ENCODE peak calls at places on chromosomes 3 and 15, in seven cellular contexts. Y is aorta; G is CD8-positive, alpha-beta memory T cell; Q is Peyer's patch; M is heart left ventricle; L is psoas muscle; F is fibroblast of pulmonary artery. A is an unnamed sample.

GRCh38 chr3:141228385-141228784 is 3.2 kb upstream of the PXYLP1 start:
- DNase-seq in Y (no peak), G (no peak), Q (no peak), M (no peak), L (no peak), F (no peak), A (no peak)

GRCh38 chr15:52789601-52790165 is 453 bp downstream of the ONECUT1 start:
- DNase-seq in Y (no peak), G (no peak), Q (no peak), M (no peak), L (no peak), F (peak; percentile 16), A (peak; percentile 23)

GRCh38 chr3:24368605-24369004 is 126.0 kb downstream of the THRB start:
- DNase-seq in Y (no peak), G (no peak), Q (no peak), M (no peak), L (no peak), F (no peak), A (no peak)

GRCh38 chr3:69740103-69741021 is 1.1 kb downstream of the MITF start:
- DNase-seq in Y (no peak), G (no peak), Q (peak; percentile 50), M (peak; percentile 33), L (peak; percentile 21), F (no peak), A (peak; percentile 15)

GRCh38 chr15:47477253-47477652 is 240.1 kb upstream of the SEMA6D start:
- DNase-seq in Y (peak; percentile 45), G (no peak), Q (no peak), M (no peak), L (no peak), F (peak; percentile 43), A (no peak)

GRCh38 chr3:33717616-33717865 is 513 bp downstream of the CLASP2 start:
- DNase-seq in Y (peak; percentile 81), G (no peak), Q (peak; percentile 90), M (peak; percentile 79), L (peak; percentile 70), F (peak; percentile 67), A (peak; percentile 82)

GRCh38 chr15:38028869-38029268 is 94.4 kb downstream of the TMCO5A start:
- DNase-seq in Y (no peak), G (no peak), Q (no peak), M (no peak), L (no peak), F (peak; percentile 71), A (peak; percentile 53)

GRCh38 chr3:171950373-171950772 is 89.0 kb upstream of the FNDC3B start:
- DNase-seq in Y (no peak), G (no peak), Q (no peak), M (no peak), L (no peak), F (peak; percentile 52), A (peak; percentile 54)

GRCh38 chr3:54891540-54891897 is 36.3 kb downstream of the LRTM1 start:
- DNase-seq in Y (peak; percentile 71), G (no peak), Q (peak; percentile 79), M (peak; percentile 88), L (peak; percentile 78), F (peak; percentile 95), A (peak; percentile 99)

GRCh38 chr3:50587373-50587772 is 18.1 kb downstream of the HEMK1 start:
- DNase-seq in Y (no peak), G (no peak), Q (no peak), M (peak; percentile 75), L (no peak), F (no peak), A (no peak)

GRCh38 chr15:22811640-22812039 is 25.2 kb downstream of the NIPA1 start:
- DNase-seq in Y (no peak), G (no peak), Q (peak; percentile 70), M (no peak), L (no peak), F (peak; percentile 19), A (peak; percentile 23)

GRCh38 chr3:20458994-20459736 is 273.2 kb upstream of the SGO1 start:
- DNase-seq in Y (no peak), G (no peak), Q (no peak), M (no peak), L (no peak), F (peak; percentile 66), A (peak; percentile 10)

GRCh38 chr3:94176886-94177285 is 114.0 kb downstream of the NSUN3 start:
- DNase-seq in Y (no peak), G (no peak), Q (no peak), M (no peak), L (no peak), F (peak; percentile 7), A (peak; percentile 32)

GRCh38 chr3:178752843-178753242 is 216.6 kb downstream of the KCNMB2 start:
- DNase-seq in Y (no peak), G (no peak), Q (no peak), M (no peak), L (no peak), F (no peak), A (no peak)

GRCh38 chr15:78629031-78629715 is 8.4 kb upstream of the CHRNA3 start:
- DNase-seq in Y (no peak), G (no peak), Q (no peak), M (no peak), L (no peak), F (no peak), A (no peak)

GRCh38 chr15:71290002-71290401 is 174.7 kb downstream of the THSD4 start:
- DNase-seq in Y (no peak), G (no peak), Q (no peak), M (no peak), L (no peak), F (no peak), A (no peak)

GRCh38 chr3:196390116-196390515 is 42.1 kb downstream of the UBXN7 start:
- DNase-seq in Y (no peak), G (no peak), Q (no peak), M (no peak), L (no peak), F (no peak), A (no peak)

GRCh38 chr3:13689373-13690265 is 140.7 kb downstream of the FBLN2 start:
- DNase-seq in Y (no peak), G (no peak), Q (no peak), M (no peak), L (no peak), F (no peak), A (no peak)

GRCh38 chr3:9970020-9970652 is 16.5 kb downstream of the EMC3 start:
- DNase-seq in Y (no peak), G (no peak), Q (no peak), M (no peak), L (no peak), F (peak; percentile 61), A (peak; percentile 67)

GRCh38 chr3:152335273-152335672 is 66.5 kb downstream of the MBNL1 start:
- DNase-seq in Y (no peak), G (no peak), Q (no peak), M (no peak), L (no peak), F (no peak), A (no peak)

GRCh38 chr3:150106752-150107428 is 136.2 kb upstream of the PFN2 start:
- DNase-seq in Y (no peak), G (no peak), Q (no peak), M (no peak), L (no peak), F (peak; percentile 85), A (peak; percentile 76)

GRCh38 chr15:31083394-31083790 is 18.1 kb downstream of the TRPM1 start:
- DNase-seq in Y (no peak), G (no peak), Q (no peak), M (no peak), L (no peak), F (no peak), A (no peak)

GRCh38 chr3:120561251-120562045 is 34.7 kb upstream of the NDUFB4 start:
- DNase-seq in Y (peak; percentile 74), G (peak; percentile 81), Q (peak; percentile 89), M (peak; percentile 65), L (peak; percentile 65), F (peak; percentile 85), A (peak; percentile 90)

GRCh38 chr15:59689626-59690236 is 611 bp upstream of the BNIP2 start:
- DNase-seq in Y (peak; percentile 94), G (peak; percentile 77), Q (peak; percentile 94), M (peak; percentile 88), L (peak; percentile 85), F (peak; percentile 79), A (peak; percentile 77)

GRCh38 chr3:66989860-66990696 is 8.0 kb upstream of the KBTBD8 start:
- DNase-seq in Y (no peak), G (no peak), Q (no peak), M (no peak), L (no peak), F (no peak), A (no peak)

GRCh38 chr3:179896507-179896906 is 140.2 kb downstream of the PEX5L start:
- DNase-seq in Y (no peak), G (no peak), Q (no peak), M (no peak), L (no peak), F (no peak), A (no peak)

GRCh38 chr3:138397983-138398382 is 36.4 kb upstream of the ESYT3 start:
- DNase-seq in Y (no peak), G (no peak), Q (no peak), M (no peak), L (no peak), F (peak; percentile 7), A (no peak)

GRCh38 chr3:11591006-11591360 is 52.7 kb downstream of the VGLL4 start:
- DNase-seq in Y (no peak), G (no peak), Q (no peak), M (no peak), L (no peak), F (peak; percentile 55), A (peak; percentile 54)

GRCh38 chr3:182092662-182093262 is 381.0 kb downstream of the SOX2 start:
- DNase-seq in Y (no peak), G (no peak), Q (no peak), M (no peak), L (no peak), F (no peak), A (no peak)

DNA sequence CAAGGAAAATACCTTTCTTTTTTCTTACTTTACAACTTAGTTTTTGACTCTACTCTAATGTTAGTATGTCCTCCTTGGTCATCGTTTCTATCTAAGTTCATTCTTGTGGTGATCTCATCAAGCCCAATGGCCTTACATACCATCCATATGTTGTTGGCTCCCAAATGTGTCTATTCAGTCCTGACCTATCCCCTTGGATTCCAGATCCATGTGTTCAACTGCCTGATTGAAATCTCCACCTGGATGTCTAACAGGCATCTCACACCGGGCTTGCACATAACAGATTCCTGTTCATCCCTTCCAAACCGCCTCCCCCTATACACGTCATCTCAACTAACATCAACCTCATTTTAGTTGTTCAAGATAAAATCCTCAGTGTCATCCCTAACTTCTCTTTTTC is 382.6 kb downstream of the SOX2 start:
- DNase-seq in Y (no peak), G (no peak), Q (no peak), M (no peak), L (no peak), F (no peak), A (no peak)
- H3K4me3 ChIP-seq in Y (no peak overlapping the region), G (no peak overlapping the region), Q (no peak overlapping the region), M (no peak overlapping the region), L (no peak overlapping the region), F (no peak overlapping the region), A (no peak overlapping the region)

GRCh38 chr15:29102911-29103824 is 166.5 kb downstream of the NSMCE3 start:
- DNase-seq in Y (no peak), G (peak; percentile 55), Q (no peak), M (peak; percentile 65), L (peak; percentile 52), F (no peak), A (no peak)
- H3K4me3 ChIP-seq in Y (no peak overlapping the region), G (no peak overlapping the region), Q (peak overlapping the region; percentile 35), M (peak overlapping the region; percentile 50), L (peak overlapping the region; percentile 50), F (peak overlapping the region; percentile 42), A (peak overlapping the region; percentile 66)

GRCh38 chr15:55894406-55894965 is 98.9 kb downstream of the NEDD4 start:
- DNase-seq in Y (no peak), G (no peak), Q (no peak), M (no peak), L (no peak), F (no peak), A (no peak)
- H3K4me3 ChIP-seq in Y (no peak overlapping the region), G (no peak overlapping the region), Q (no peak overlapping the region), M (no peak overlapping the region), L (peak overlapping the region; percentile 63), F (peak overlapping the region; percentile 25), A (no peak overlapping the region)

GRCh38 chr3:170867143-170867542 is 2.9 kb downstream of the RPL22L1 start:
- DNase-seq in Y (no peak), G (no peak), Q (no peak), M (no peak), L (no peak), F (no peak), A (no peak)
- H3K4me3 ChIP-seq in Y (no peak overlapping the region), G (no peak overlapping the region), Q (peak overlapping the region; percentile 7), M (no peak overlapping the region), L (peak overlapping the region; percentile 82), F (peak overlapping the region; percentile 81), A (peak overlapping the region; percentile 91)

A was measured in adipocyte.